ENCODE peak calls at places on chromosome 21, in eight cellular contexts. One of them, this sample, is unnamed.

GRCh38 chr21:28867401-28867800 is 125.3 kb downstream of the LTN1 start:
- DNase-seq in WTC11: no peak
- DNase-seq in GM06990: no peak
- DNase-seq in fibroblast of pulmonary artery: peak
- DNase-seq in endothelial cell: no peak
- DNase-seq in AG04450: no peak
- DNase-seq in omental fat pad: no peak
- DNase-seq in fibroblast of the aortic adventitia: peak
- DNase-seq in this sample: no peak

GRCh38 chr21:40254540-40255455 is 387.6 kb downstream of the PCP4 start:
- DNase-seq in fibroblast of pulmonary artery: no peak
- DNase-seq in omental fat pad: no peak
- DNase-seq in WTC11: no peak
- DNase-seq in fibroblast of the aortic adventitia: no peak
- DNase-seq in endothelial cell: no peak
- DNase-seq in GM06990: no peak
- DNase-seq in AG04450: no peak
- DNase-seq in this sample: no peak

GRCh38 chr21:43308511-43309283 is 118.2 kb downstream of the SIK1 start:
- DNase-seq in GM06990: no peak
- DNase-seq in omental fat pad: no peak
- DNase-seq in endothelial cell: no peak
- DNase-seq in fibroblast of the aortic adventitia: no peak
- DNase-seq in AG04450: no peak
- DNase-seq in WTC11: no peak
- DNase-seq in fibroblast of pulmonary artery: no peak
- DNase-seq in this sample: no peak

GRCh38 chr21:38984982-38985422 is 179.3 kb downstream of the ETS2 start:
- DNase-seq in AG04450: no peak
- DNase-seq in GM06990: no peak
- DNase-seq in endothelial cell: no peak
- DNase-seq in omental fat pad: no peak
- DNase-seq in fibroblast of the aortic adventitia: peak
- DNase-seq in WTC11: no peak
- DNase-seq in fibroblast of pulmonary artery: peak
- DNase-seq in this sample: no peak

GRCh38 chr21:39531777-39532333 is 80.1 kb downstream of the SH3BGR start:
- DNase-seq in AG04450: no peak
- DNase-seq in endothelial cell: no peak
- DNase-seq in omental fat pad: no peak
- DNase-seq in fibroblast of pulmonary artery: no peak
- DNase-seq in fibroblast of the aortic adventitia: no peak
- DNase-seq in WTC11: no peak
- DNase-seq in GM06990: no peak
- DNase-seq in this sample: no peak

GRCh38 chr21:16815228-16815627 is 697.6 kb upstream of the CXADR start:
- DNase-seq in GM06990: no peak
- DNase-seq in fibroblast of the aortic adventitia: no peak
- DNase-seq in omental fat pad: no peak
- DNase-seq in endothelial cell: no peak
- DNase-seq in WTC11: no peak
- DNase-seq in fibroblast of pulmonary artery: no peak
- DNase-seq in AG04450: no peak
- DNase-seq in this sample: no peak

GRCh38 chr21:15183712-15184353 is 119.0 kb upstream of the NRIP1 start:
- DNase-seq in GM06990: no peak
- DNase-seq in fibroblast of pulmonary artery: no peak
- DNase-seq in endothelial cell: no peak
- DNase-seq in omental fat pad: no peak
- DNase-seq in WTC11: no peak
- DNase-seq in AG04450: no peak
- DNase-seq in fibroblast of the aortic adventitia: no peak
- DNase-seq in this sample: no peak

GRCh38 chr21:37514038-37514665 is 147.6 kb downstream of the DYRK1A start:
- DNase-seq in endothelial cell: no peak
- DNase-seq in omental fat pad: no peak
- DNase-seq in fibroblast of the aortic adventitia: no peak
- DNase-seq in AG04450: no peak
- DNase-seq in WTC11: no peak
- DNase-seq in fibroblast of pulmonary artery: no peak
- DNase-seq in GM06990: no peak
- DNase-seq in this sample: no peak

GRCh38 chr21:25396135-25396711 is 211.1 kb downstream of the MRPL39 start:
- DNase-seq in AG04450: no peak
- DNase-seq in fibroblast of pulmonary artery: no peak
- DNase-seq in endothelial cell: no peak
- DNase-seq in WTC11: no peak
- DNase-seq in omental fat pad: no peak
- DNase-seq in fibroblast of the aortic adventitia: no peak
- DNase-seq in GM06990: peak
- DNase-seq in this sample: no peak

GRCh38 chr21:29939859-29940245 is at the start of gene GRIK1:
- DNase-seq in fibroblast of the aortic adventitia: no peak
- DNase-seq in omental fat pad: no peak
- DNase-seq in WTC11: peak
- DNase-seq in endothelial cell: no peak
- DNase-seq in GM06990: no peak
- DNase-seq in AG04450: no peak
- DNase-seq in fibroblast of pulmonary artery: no peak
- DNase-seq in this sample: peak

GRCh38 chr21:37430184-37430821 is 63.7 kb downstream of the DYRK1A start:
- DNase-seq in fibroblast of pulmonary artery: no peak
- DNase-seq in AG04450: no peak
- DNase-seq in WTC11: no peak
- DNase-seq in omental fat pad: no peak
- DNase-seq in fibroblast of the aortic adventitia: no peak
- DNase-seq in GM06990: no peak
- DNase-seq in endothelial cell: no peak
- DNase-seq in this sample: no peak

GRCh38 chr21:26388731-26389231 is 184.3 kb downstream of the CYYR1 start:
- DNase-seq in WTC11: no peak
- DNase-seq in fibroblast of pulmonary artery: peak
- DNase-seq in fibroblast of the aortic adventitia: peak
- DNase-seq in endothelial cell: no peak
- DNase-seq in omental fat pad: no peak
- DNase-seq in AG04450: no peak
- DNase-seq in GM06990: no peak
- DNase-seq in this sample: no peak

GRCh38 chr21:33854604-33855003 is 61.0 kb downstream of the ATP5PO start:
- DNase-seq in WTC11: no peak
- DNase-seq in fibroblast of the aortic adventitia: no peak
- DNase-seq in omental fat pad: no peak
- DNase-seq in GM06990: no peak
- DNase-seq in endothelial cell: no peak
- DNase-seq in fibroblast of pulmonary artery: no peak
- DNase-seq in AG04450: no peak
- DNase-seq in this sample: no peak

GRCh38 chr21:37763298-37763697 is 153.0 kb downstream of the KCNJ6 start:
- DNase-seq in GM06990: no peak
- DNase-seq in WTC11: no peak
- DNase-seq in fibroblast of pulmonary artery: no peak
- DNase-seq in endothelial cell: no peak
- DNase-seq in fibroblast of the aortic adventitia: no peak
- DNase-seq in omental fat pad: no peak
- DNase-seq in AG04450: no peak
- DNase-seq in this sample: no peak

GRCh38 chr21:26888256-26888655 is 43.0 kb upstream of the ADAMTS1 start:
- DNase-seq in AG04450: no peak
- DNase-seq in omental fat pad: no peak
- DNase-seq in fibroblast of the aortic adventitia: peak
- DNase-seq in fibroblast of pulmonary artery: no peak
- DNase-seq in WTC11: no peak
- DNase-seq in endothelial cell: no peak
- DNase-seq in GM06990: no peak
- DNase-seq in this sample: no peak

GRCh38 chr21:32413697-32414578 is 1.4 kb downstream of the EVA1C start:
- DNase-seq in fibroblast of the aortic adventitia: peak
- DNase-seq in fibroblast of pulmonary artery: peak
- DNase-seq in omental fat pad: no peak
- DNase-seq in AG04450: no peak
- DNase-seq in WTC11: no peak
- DNase-seq in endothelial cell: no peak
- DNase-seq in GM06990: no peak
- DNase-seq in this sample: no peak

GRCh38 chr21:32415451-32415850 is 2.9 kb downstream of the EVA1C start:
- DNase-seq in WTC11: no peak
- DNase-seq in omental fat pad: no peak
- DNase-seq in GM06990: no peak
- DNase-seq in AG04450: no peak
- DNase-seq in endothelial cell: no peak
- DNase-seq in fibroblast of pulmonary artery: no peak
- DNase-seq in fibroblast of the aortic adventitia: no peak
- DNase-seq in this sample: no peak

GRCh38 chr21:32415999-32416398 is 3.5 kb downstream of the EVA1C start:
- DNase-seq in GM06990: no peak
- DNase-seq in endothelial cell: no peak
- DNase-seq in fibroblast of the aortic adventitia: no peak
- DNase-seq in WTC11: no peak
- DNase-seq in AG04450: no peak
- DNase-seq in omental fat pad: no peak
- DNase-seq in fibroblast of pulmonary artery: no peak
- DNase-seq in this sample: no peak

GRCh38 chr21:32412998-32413504 is 545 bp downstream of the EVA1C start:
- DNase-seq in AG04450: no peak
- DNase-seq in fibroblast of pulmonary artery: peak
- DNase-seq in GM06990: no peak
- DNase-seq in fibroblast of the aortic adventitia: peak
- DNase-seq in WTC11: peak
- DNase-seq in endothelial cell: no peak
- DNase-seq in omental fat pad: no peak
- DNase-seq in this sample: peak

GRCh38 chr21:32414579-32415358 is 2.3 kb downstream of the EVA1C start:
- DNase-seq in fibroblast of pulmonary artery: peak
- DNase-seq in fibroblast of the aortic adventitia: peak
- DNase-seq in WTC11: no peak
- DNase-seq in GM06990: no peak
- DNase-seq in omental fat pad: no peak
- DNase-seq in endothelial cell: no peak
- DNase-seq in AG04450: no peak
- DNase-seq in this sample: no peak
- TF ChIP-seq CTCF in fibroblast of pulmonary artery: peak
- TF ChIP-seq CTCF in fibroblast of the aortic adventitia: peak
- TF ChIP-seq CTCF in WTC11: no peak
- TF ChIP-seq CTCF in GM06990: no peak
- TF ChIP-seq CTCF in omental fat pad: no peak
- TF ChIP-seq CTCF in endothelial cell: no peak
- TF ChIP-seq CTCF in AG04450: peak
- TF ChIP-seq CTCF in this sample: no peak

GRCh38 chr21:32406405-32406804 is 6.1 kb upstream of the EVA1C start:
- DNase-seq in fibroblast of pulmonary artery: peak
- DNase-seq in GM06990: no peak
- DNase-seq in WTC11: no peak
- DNase-seq in fibroblast of the aortic adventitia: no peak
- DNase-seq in omental fat pad: no peak
- DNase-seq in AG04450: no peak
- DNase-seq in endothelial cell: no peak
- DNase-seq in this sample: no peak

DNA sequence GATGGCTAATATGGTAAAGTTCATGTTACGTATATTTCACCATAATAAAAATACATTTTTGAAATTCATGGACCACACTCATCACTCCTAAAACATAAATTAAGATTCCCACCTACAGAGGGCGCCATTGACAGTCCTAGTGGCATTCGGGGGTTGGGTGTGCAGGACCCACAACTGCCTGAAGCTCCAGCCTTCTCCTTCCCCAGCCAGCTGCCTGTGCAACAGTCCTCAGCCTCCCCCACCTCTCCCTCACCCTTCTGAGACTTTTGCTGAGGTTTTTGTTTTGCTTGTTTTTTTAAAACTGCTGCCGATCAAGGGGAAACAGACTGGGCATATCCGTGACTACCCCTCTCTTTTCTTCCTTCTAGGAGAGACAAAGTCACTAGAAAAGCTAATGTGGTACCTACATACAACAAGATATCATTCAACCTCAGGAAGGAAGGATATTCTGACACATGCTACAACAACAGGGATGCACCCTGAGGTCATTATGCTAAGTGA is 9.3 kb upstream of the EVA1C start:
- DNase-seq in fibroblast of pulmonary artery: peak
- DNase-seq in omental fat pad: peak
- DNase-seq in fibroblast of the aortic adventitia: peak
- DNase-seq in AG04450: peak
- DNase-seq in WTC11: peak
- DNase-seq in endothelial cell: peak
- DNase-seq in GM06990: no peak
- DNase-seq in this sample: peak
- TF ChIP-seq CTCF in fibroblast of pulmonary artery: peak
- TF ChIP-seq CTCF in omental fat pad: no peak
- TF ChIP-seq CTCF in fibroblast of the aortic adventitia: peak
- TF ChIP-seq CTCF in AG04450: peak
- TF ChIP-seq CTCF in WTC11: peak
- TF ChIP-seq CTCF in endothelial cell: peak
- TF ChIP-seq CTCF in GM06990: peak
- TF ChIP-seq CTCF in this sample: peak

DNA sequence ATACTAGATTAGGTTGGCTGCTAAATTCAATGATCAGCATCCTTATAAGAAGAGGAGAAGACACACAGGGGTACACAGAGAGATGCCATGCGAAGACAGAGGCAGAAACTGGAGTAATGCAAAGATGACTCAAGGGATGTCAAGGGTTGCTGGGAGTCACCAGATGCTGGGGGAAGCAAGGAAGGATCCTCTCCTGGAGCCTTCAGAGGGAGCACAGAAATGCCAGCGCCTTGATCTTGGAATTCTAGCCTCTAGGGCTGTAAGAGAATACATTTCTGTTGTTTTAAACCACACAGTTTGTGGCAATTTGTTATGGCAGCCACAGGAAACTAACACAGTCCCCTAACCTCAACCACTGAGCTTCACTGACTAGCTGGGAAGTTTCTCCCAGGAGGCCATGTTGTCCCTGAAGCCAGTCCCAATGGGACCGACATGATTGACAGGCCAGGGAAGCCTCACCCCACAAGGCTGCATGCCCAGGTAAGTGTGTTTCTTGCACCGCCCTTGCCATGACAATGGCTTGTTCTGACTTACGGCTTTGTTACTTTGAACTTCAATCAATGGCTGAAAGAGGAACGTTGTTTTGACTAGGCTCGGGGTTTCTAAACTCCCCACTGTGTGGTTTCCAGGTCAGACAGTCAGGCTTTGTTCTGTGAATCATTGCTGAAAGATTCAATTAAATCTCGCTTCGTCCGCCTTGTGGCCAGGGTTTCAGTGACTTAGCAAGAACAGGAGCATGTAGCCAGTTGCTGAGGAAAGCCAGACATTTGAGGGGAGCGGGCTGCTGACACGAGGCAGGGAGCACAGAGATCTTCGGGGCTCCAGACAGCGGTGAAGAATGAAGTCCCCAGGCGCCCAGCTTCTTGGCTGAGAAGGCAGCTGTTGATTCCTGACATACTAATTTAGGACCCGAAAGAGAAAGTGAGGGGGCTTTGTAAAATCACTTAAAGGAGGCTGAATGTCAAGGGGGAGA is 62.3 kb downstream of the RUNX1 start:
- DNase-seq in endothelial cell: no peak
- DNase-seq in omental fat pad: no peak
- DNase-seq in fibroblast of the aortic adventitia: peak
- DNase-seq in GM06990: peak
- DNase-seq in fibroblast of pulmonary artery: peak
- DNase-seq in WTC11: no peak
- DNase-seq in AG04450: no peak
- DNase-seq in this sample: no peak
- TF ChIP-seq CTCF in endothelial cell: no peak
- TF ChIP-seq CTCF in omental fat pad: no peak
- TF ChIP-seq CTCF in fibroblast of the aortic adventitia: peak
- TF ChIP-seq CTCF in GM06990: no peak
- TF ChIP-seq CTCF in fibroblast of pulmonary artery: no peak
- TF ChIP-seq CTCF in WTC11: no peak
- TF ChIP-seq CTCF in AG04450: peak
- TF ChIP-seq CTCF in this sample: no peak

GRCh38 chr21:44927587-44928461 is 7.1 kb upstream of the ITGB2 start:
- DNase-seq in GM06990: peak
- DNase-seq in fibroblast of pulmonary artery: peak
- DNase-seq in endothelial cell: no peak
- DNase-seq in fibroblast of the aortic adventitia: peak
- DNase-seq in omental fat pad: no peak
- DNase-seq in WTC11: no peak
- DNase-seq in AG04450: no peak
- DNase-seq in this sample: no peak
- TF ChIP-seq CTCF in GM06990: no peak
- TF ChIP-seq CTCF in fibroblast of pulmonary artery: no peak
- TF ChIP-seq CTCF in endothelial cell: no peak
- TF ChIP-seq CTCF in fibroblast of the aortic adventitia: peak
- TF ChIP-seq CTCF in omental fat pad: no peak
- TF ChIP-seq CTCF in WTC11: no peak
- TF ChIP-seq CTCF in AG04450: peak
- TF ChIP-seq CTCF in this sample: no peak